ENCODE peak calls at places on chromosomes 16 and 17, in seven cellular contexts. L is MM.1S, S is mucosa of descending colon, D is adrenal gland, R is thoracic aorta, N is breast epithelium, E is IMR-90. V is an unnamed sample.

GRCh38 chr17:3271072-3271848 is 26.9 kb downstream of the OR3A1 start:
- DNase-seq in L (no peak), S (no peak), D (no peak), R (no peak), N (no peak), E (no peak), V (no peak)

GRCh38 chr16:718922-719321 is 2.0 kb upstream of the ANTKMT start:
- DNase-seq in L (no peak), S (peak), D (no peak), R (no peak), N (no peak), E (no peak), V (no peak)

GRCh38 chr16:20401066-20401465 is 3.5 kb downstream of the PDILT start:
- DNase-seq in L (no peak), S (no peak), D (no peak), R (no peak), N (no peak), E (no peak), V (no peak)

GRCh38 chr16:51151435-51151950 is 423 bp upstream of the SALL1 start:
- DNase-seq in L (no peak), S (no peak), D (no peak), R (no peak), N (no peak), E (peak), V (no peak)

GRCh38 chr16:90037202-90037765 is 18.0 kb upstream of the DBNDD1 start:
- DNase-seq in L (no peak), S (no peak), D (no peak), R (no peak), N (no peak), E (no peak), V (no peak)

GRCh38 chr16:361872-362701 is 8.3 kb downstream of the MRPL28 start:
- DNase-seq in L (peak), S (peak), D (peak), R (no peak), N (peak), E (peak), V (peak)

GRCh38 chr17:16928406-16929280 is 43.3 kb downstream of the TNFRSF13B start:
- DNase-seq in L (no peak), S (no peak), D (no peak), R (no peak), N (peak), E (no peak), V (no peak)

GRCh38 chr17:55564077-55564476 is 52.8 kb upstream of the SMIM36 start:
- DNase-seq in L (no peak), S (no peak), D (no peak), R (no peak), N (no peak), E (no peak), V (no peak)

GRCh38 chr16:16763449-16763848 is 384.5 kb downstream of the NPIPA7 start:
- DNase-seq in L (no peak), S (no peak), D (no peak), R (no peak), N (no peak), E (no peak), V (no peak)

GRCh38 chr16:2808181-2808580 is 8.9 kb upstream of the PRSS21 start:
- DNase-seq in L (no peak), S (peak), D (no peak), R (no peak), N (no peak), E (no peak), V (no peak)

GRCh38 chr17:511001-511690 is 158.5 kb upstream of the RPH3AL start:
- DNase-seq in L (no peak), S (no peak), D (no peak), R (no peak), N (no peak), E (peak), V (no peak)

GRCh38 chr16:19844945-19845641 is 39.6 kb downstream of the GPRC5B start:
- DNase-seq in L (no peak), S (no peak), D (peak), R (no peak), N (no peak), E (peak), V (no peak)

GRCh38 chr17:63399856-63400255 is 46.2 kb downstream of the CYB561 start:
- DNase-seq in L (no peak), S (peak), D (peak), R (no peak), N (no peak), E (peak), V (no peak)

GRCh38 chr17:75843577-75844529 is at the start of gene UNC13D:
- DNase-seq in L (no peak), S (peak), D (peak), R (no peak), N (no peak), E (no peak), V (peak)

GRCh38 chr16:68790130-68790761 is 53.1 kb upstream of the TANGO6 start:
- DNase-seq in L (no peak), S (no peak), D (no peak), R (no peak), N (no peak), E (peak), V (no peak)

GRCh38 chr17:33390479-33391027 is 97.5 kb upstream of the ASIC2 start:
- DNase-seq in L (no peak), S (no peak), D (peak), R (no peak), N (no peak), E (no peak), V (no peak)

GRCh38 chr17:1966274-1967086 is 58.7 kb downstream of the RTN4RL1 start:
- DNase-seq in L (no peak), S (no peak), D (no peak), R (no peak), N (no peak), E (no peak), V (no peak)

GRCh38 chr16:85593503-85594195 is 19.5 kb upstream of the GSE1 start:
- DNase-seq in L (no peak), S (no peak), D (no peak), R (no peak), N (no peak), E (no peak), V (no peak)

GRCh38 chr16:15648135-15648730 is 1.8 kb upstream of the NDE1 start:
- DNase-seq in L (no peak), S (no peak), D (peak), R (no peak), N (no peak), E (no peak), V (no peak)

GRCh38 chr17:4986951-4987766 is at the start of gene CAMTA2:
- DNase-seq in L (peak), S (peak), D (peak), R (peak), N (peak), E (peak), V (peak)

GRCh38 chr17:45575126-45575885 is 84.8 kb upstream of the PLEKHM1 start:
- DNase-seq in L (no peak), S (no peak), D (no peak), R (no peak), N (no peak), E (no peak), V (no peak)

GRCh38 chr17:42513686-42514085 is 22.4 kb upstream of the NAGLU start:
- DNase-seq in L (no peak), S (no peak), D (no peak), R (no peak), N (no peak), E (no peak), V (no peak)

GRCh38 chr16:79360267-79360666 is 240.3 kb downstream of the MAF start:
- DNase-seq in L (no peak), S (no peak), D (no peak), R (no peak), N (peak), E (no peak), V (no peak)

GRCh38 chr17:65393514-65393913 is 167.9 kb downstream of the AXIN2 start:
- DNase-seq in L (no peak), S (no peak), D (no peak), R (no peak), N (no peak), E (no peak), V (peak)

GRCh38 chr16:19765860-19766553 is 47.9 kb downstream of the IQCK start:
- DNase-seq in L (no peak), S (no peak), D (peak), R (no peak), N (no peak), E (no peak), V (no peak)

GRCh38 chr16:3948378-3948995 is 68.0 kb upstream of the CREBBP start:
- DNase-seq in L (no peak), S (no peak), D (no peak), R (no peak), N (peak), E (no peak), V (no peak)
- H3K4me3 ChIP-seq in L (no peak), S (no peak), D (no peak), R (peak), N (no peak), E (no peak), V (no peak)

DNA sequence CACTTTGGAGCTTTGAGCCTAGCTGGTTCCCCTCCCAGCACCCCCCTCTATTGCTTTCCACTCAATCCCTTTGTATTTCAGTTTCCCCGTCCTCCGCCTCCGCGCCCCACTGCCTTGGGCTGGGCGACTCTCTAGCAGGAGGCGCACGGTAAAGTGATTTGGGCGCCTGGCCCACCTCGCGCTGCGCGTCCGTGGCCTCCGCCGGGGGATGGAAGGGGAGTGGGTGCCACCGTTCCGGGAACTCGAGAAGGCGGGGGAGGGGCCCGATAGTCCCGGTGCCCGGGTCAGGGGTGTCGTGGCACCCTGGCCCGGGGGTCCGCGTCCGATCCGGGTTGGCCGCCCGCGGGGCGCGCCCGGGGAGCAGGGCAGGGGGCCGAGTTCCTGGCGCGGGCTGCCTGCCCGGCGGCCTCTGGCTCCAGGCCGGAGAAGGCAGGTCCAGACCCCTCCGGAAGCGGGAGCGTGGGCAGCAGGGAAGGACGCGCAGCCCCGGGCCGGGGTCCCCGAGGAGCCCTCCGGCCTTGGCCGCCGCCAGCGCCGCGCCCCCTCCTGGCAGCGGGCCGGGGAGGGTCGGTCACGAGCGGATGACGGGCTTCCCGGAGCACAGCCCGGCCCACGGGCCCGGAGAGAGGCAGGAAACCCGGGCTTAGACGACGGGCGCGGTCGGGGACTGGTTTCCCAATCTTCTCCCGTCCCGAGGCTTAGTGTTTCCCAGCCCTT is 15.8 kb downstream of the MEOX1 start:
- DNase-seq in L (no peak), S (peak), D (peak), R (peak), N (peak), E (no peak), V (no peak)
- H3K4me3 ChIP-seq in L (no peak), S (no peak), D (peak), R (peak), N (peak), E (no peak), V (no peak)

GRCh38 chr16:57140866-57141668 is 44.8 kb downstream of the PSME3IP1 start:
- DNase-seq in L (no peak), S (no peak), D (no peak), R (no peak), N (no peak), E (no peak), V (no peak)

GRCh38 chr16:57137566-57138273 is 45.3 kb downstream of the CPNE2 start:
- DNase-seq in L (no peak), S (peak), D (no peak), R (no peak), N (peak), E (no peak), V (no peak)

GRCh38 chr16:57137043-57137442 is 44.7 kb downstream of the CPNE2 start:
- DNase-seq in L (no peak), S (peak), D (no peak), R (no peak), N (no peak), E (no peak), V (no peak)

GRCh38 chr16:57134982-57135381 is 42.6 kb downstream of the CPNE2 start:
- DNase-seq in L (peak), S (peak), D (no peak), R (no peak), N (no peak), E (no peak), V (peak)

GRCh38 chr16:57138281-57138935 is 46.0 kb downstream of the CPNE2 start:
- DNase-seq in L (no peak), S (no peak), D (no peak), R (no peak), N (no peak), E (no peak), V (no peak)
- H3K4me3 ChIP-seq in L (no peak), S (no peak), D (no peak), R (no peak), N (no peak), E (no peak), V (no peak)

GRCh38 chr17:35731932-35732805 is 730 bp downstream of the RASL10B start:
- DNase-seq in L (no peak), S (no peak), D (peak), R (no peak), N (no peak), E (no peak), V (no peak)
- H3K4me3 ChIP-seq in L (no peak), S (no peak), D (peak), R (peak), N (peak), E (peak), V (peak)

GRCh38 chr17:77428020-77428781 is 287.4 kb downstream of the SEC14L1 start:
- DNase-seq in L (no peak), S (no peak), D (peak), R (no peak), N (no peak), E (no peak), V (no peak)

GRCh38 chr17:77428901-77429734 is 288.3 kb downstream of the SEC14L1 start:
- DNase-seq in L (no peak), S (no peak), D (no peak), R (no peak), N (no peak), E (no peak), V (no peak)

GRCh38 chr17:77426676-77427386 is 286.1 kb downstream of the SEC14L1 start:
- DNase-seq in L (no peak), S (no peak), D (no peak), R (no peak), N (no peak), E (no peak), V (no peak)

GRCh38 chr17:77425791-77426641 is 285.2 kb downstream of the SEC14L1 start:
- DNase-seq in L (no peak), S (no peak), D (peak), R (no peak), N (no peak), E (peak), V (no peak)

DNA sequence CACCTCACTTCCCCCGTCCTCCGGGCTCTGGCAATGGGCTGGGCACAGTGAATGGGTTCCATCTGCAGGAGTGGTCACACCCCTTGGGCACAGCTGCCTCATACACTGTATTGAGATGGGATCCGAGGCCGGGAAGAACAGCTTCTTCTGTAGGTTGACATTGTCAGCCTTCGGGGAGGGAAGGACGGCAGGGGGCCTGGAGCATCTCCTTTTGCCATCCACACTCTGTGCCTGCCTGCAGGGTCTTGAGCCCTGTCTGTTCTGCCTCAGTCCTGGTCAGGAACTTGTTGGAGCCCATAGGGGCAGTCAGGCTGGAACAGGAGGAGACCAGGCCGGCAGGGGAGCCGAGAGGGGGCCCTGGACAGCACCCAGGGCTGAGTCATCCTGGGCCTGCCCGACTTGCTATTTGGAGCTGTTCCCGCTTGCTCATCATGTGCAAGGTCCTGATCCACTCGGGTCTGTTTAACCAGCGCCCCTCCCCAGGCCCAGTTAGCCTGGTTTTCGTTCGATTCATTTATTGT is 286.8 kb downstream of the SEC14L1 start:
- DNase-seq in L (no peak), S (no peak), D (peak), R (no peak), N (no peak), E (peak), V (no peak)
- H3K4me3 ChIP-seq in L (no peak), S (no peak), D (no peak), R (no peak), N (no peak), E (no peak), V (no peak)

GRCh38 chr17:77449373-77449907 is 308.7 kb downstream of the SEC14L1 start:
- DNase-seq in L (no peak), S (no peak), D (no peak), R (no peak), N (no peak), E (no peak), V (no peak)
- H3K4me3 ChIP-seq in L (no peak), S (no peak), D (no peak), R (no peak), N (no peak), E (no peak), V (no peak)